ENCODE peak calls at places on chromosomes 12 and 14, in ten cellular contexts. U is epithelial cell of esophagus; F is stimulated activated CD8-positive, alpha-beta memory T cell treated with anti-CD3 and anti-CD28 coated beads, Interleukin-4, amount 100 ng/mL, for 1 hour; E is mesothelial cell of epicardium; Q is left colon; Z is AG10803; D is epithelial cell of prostate; G is A549; H is NCI-H1105 treated with DMSO at 0.1 percent for 48 hours; A is LNCaP clone FGC. P is an unnamed sample.

GRCh38 chr14:60064491-60065072 is 27.1 kb upstream of the PCNX4 start:
- DNase-seq in U (peak), E (no peak), G (peak), A (no peak), H (peak), D (no peak), Z (peak), Q (no peak), F (no peak), P (peak)

GRCh38 chr12:12683725-12684124 is 12.3 kb downstream of the GPR19 start:
- DNase-seq in U (no peak), Z (no peak), H (peak), F (no peak), D (no peak), G (no peak), A (no peak), E (no peak), Q (no peak), P (no peak)

GRCh38 chr14:37669242-37669641 is 73.8 kb downstream of the TTC6 start:
- DNase-seq in H (no peak), G (no peak), Z (no peak), D (no peak), Q (no peak), E (no peak), U (no peak), A (no peak), F (no peak), P (peak)

GRCh38 chr12:50606675-50607379 is 102.0 kb downstream of the DIP2B start:
- DNase-seq in Z (no peak), E (no peak), A (no peak), F (no peak), D (no peak), U (no peak), Q (no peak), G (no peak), H (no peak), P (no peak)

GRCh38 chr12:96397756-96398421 is 2.4 kb downstream of the CDK17 start:
- DNase-seq in Z (peak), D (no peak), G (no peak), U (no peak), E (no peak), A (no peak), F (no peak), H (no peak), Q (no peak), P (peak)

GRCh38 chr14:95482967-95483842 is 33.2 kb downstream of the SYNE3 start:
- DNase-seq in A (no peak), G (peak), D (peak), F (no peak), Q (peak), H (no peak), Z (peak), E (no peak), U (peak), P (peak)

GRCh38 chr14:95258754-95259593 is 60.7 kb downstream of the CLMN start:
- DNase-seq in Z (no peak), H (no peak), Q (no peak), A (no peak), D (no peak), E (no peak), F (no peak), U (no peak), G (no peak), P (no peak)

GRCh38 chr14:30214456-30215090 is 286.9 kb upstream of the PRKD1 start:
- DNase-seq in E (no peak), H (peak), A (peak), F (no peak), G (peak), U (peak), D (peak), Z (peak), Q (no peak), P (peak)

GRCh38 chr12:4112734-4113396 is 160.7 kb upstream of the CCND2 start:
- DNase-seq in G (no peak), E (no peak), D (peak), Z (no peak), A (no peak), U (peak), Q (no peak), F (no peak), H (no peak), P (no peak)

GRCh38 chr14:78885884-78886283 is 715.7 kb downstream of the NRXN3 start:
- DNase-seq in U (no peak), E (no peak), Q (no peak), A (no peak), F (no peak), D (no peak), G (no peak), H (no peak), Z (no peak), P (no peak)

GRCh38 chr12:69024413-69024812 is 91.4 kb upstream of the CPM start:
- DNase-seq in A (no peak), E (no peak), F (no peak), D (peak), G (peak), H (no peak), U (peak), Z (peak), Q (peak), P (peak)

GRCh38 chr12:123264642-123265041 is 7.0 kb downstream of the CDK2AP1 start:
- DNase-seq in H (no peak), U (no peak), D (no peak), G (no peak), A (no peak), Q (no peak), F (no peak), E (no peak), Z (no peak), P (no peak)

GRCh38 chr12:49332441-49332861 is 4.5 kb downstream of the C1QL4 start:
- DNase-seq in G (no peak), E (no peak), D (no peak), Z (no peak), Q (no peak), H (no peak), U (no peak), A (no peak), F (no peak), P (no peak)

GRCh38 chr14:32330356-32331226 is 1.5 kb downstream of the AKAP6 start:
- DNase-seq in D (no peak), Z (no peak), F (no peak), A (no peak), Q (no peak), E (no peak), G (no peak), H (peak), U (no peak), P (no peak)

P was measured in PC-3.